ENCODE peak calls at places on chromosomes 11 and 22, in five cellular contexts. O is ACHN; W is stimulated activated CD4-positive, alpha-beta T cell treated with anti-CD3 and anti-CD28 coated beads, TNF-alpha, amount 100 ng/mL, for 1 hour; G is AG08395; V is Ammon's horn. U is an unnamed sample.

GRCh38 chr11:78292109-78292803 is 103.5 kb downstream of the USP35 start:
- DNase-seq in O (no peak), W (no peak), G (no peak), V (no peak), U (no peak)

GRCh38 chr22:49021926-49022815 is 805.5 kb downstream of the BRD1 start:
- DNase-seq in O (no peak), W (no peak), G (no peak), V (no peak), U (no peak)

GRCh38 chr22:46202897-46203589 is 47.0 kb downstream of the CDPF1 start:
- DNase-seq in O (no peak), W (no peak), G (no peak), V (no peak), U (no peak)

GRCh38 chr22:30717331-30717921 is 22.8 kb downstream of the OSBP2 start:
- DNase-seq in O (peak; percentile 23), W (no peak), G (peak; percentile 74), V (no peak), U (no peak)

GRCh38 chr11:47398551-47398950 is 9.8 kb upstream of the SLC39A13 start:
- DNase-seq in O (no peak), W (no peak), G (no peak), V (no peak), U (no peak)

GRCh38 chr22:24033731-24034130 is 22.6 kb downstream of the CABIN1 start:
- DNase-seq in O (no peak), W (no peak), G (no peak), V (no peak), U (no peak)

GRCh38 chr11:80297808-80298460 is 857.1 kb upstream of the TENM4 start:
- DNase-seq in O (peak; percentile 22), W (no peak), G (no peak), V (no peak), U (no peak)

GRCh38 chr11:93902921-93903320 is 52.5 kb upstream of the VSTM5 start:
- DNase-seq in O (no peak), W (no peak), G (no peak), V (no peak), U (no peak)

GRCh38 chr11:32388871-32389770 is 46.2 kb downstream of the WT1 start:
- DNase-seq in O (no peak), W (no peak), G (no peak), V (no peak), U (no peak)

GRCh38 chr11:6900327-6900999 is 8.2 kb upstream of the OR2D2 start:
- DNase-seq in O (no peak), W (no peak), G (no peak), V (no peak), U (no peak)

GRCh38 chr11:119207607-119208006 is 1.5 kb downstream of the CBL start:
- DNase-seq in O (no peak), W (no peak), G (no peak), V (no peak), U (no peak)

GRCh38 chr11:102288745-102289083 is 28.6 kb upstream of the BIRC3 start:
- DNase-seq in O (no peak), W (no peak), G (no peak), V (no peak), U (no peak)

GRCh38 chr11:5726351-5726750 is 9.9 kb upstream of the OR56B1 start:
- DNase-seq in O (no peak), W (no peak), G (no peak), V (no peak), U (no peak)

GRCh38 chr11:31109446-31109845 is 260.1 kb downstream of the DCDC1 start:
- DNase-seq in O (no peak), W (no peak), G (no peak), V (no peak), U (no peak)

GRCh38 chr11:64562723-64563351 is 28.2 kb upstream of the SLC22A12 start:
- DNase-seq in O (no peak), W (no peak), G (no peak), V (no peak), U (no peak)

GRCh38 chr11:22671751-22672150 is 5.3 kb downstream of the GAS2 start:
- DNase-seq in O (no peak), W (no peak), G (no peak), V (no peak), U (no peak)

GRCh38 chr22:24341657-24342056 is 71.0 kb downstream of the SPECC1L start:
- DNase-seq in O (no peak), W (no peak), G (no peak), V (peak; percentile 7), U (peak; percentile 18)

GRCh38 chr22:27625769-27626674 is 175.5 kb downstream of the MN1 start:
- DNase-seq in O (no peak), W (no peak), G (no peak), V (no peak), U (no peak)

GRCh38 chr11:2351701-2352100 is 25.4 kb upstream of the CD81 start:
- DNase-seq in O (no peak), W (no peak), G (no peak), V (no peak), U (no peak)

GRCh38 chr11:68643576-68643975 is 40.8 kb upstream of the GAL start:
- DNase-seq in O (no peak), W (no peak), G (no peak), V (no peak), U (no peak)

GRCh38 chr11:12785901-12786300 is 111.7 kb downstream of the TEAD1 start:
- DNase-seq in O (no peak), W (no peak), G (no peak), V (no peak), U (no peak)

GRCh38 chr22:48428556-48429371 is 1398.9 kb downstream of the BRD1 start:
- DNase-seq in O (no peak), W (no peak), G (peak; percentile 83), V (no peak), U (no peak)

GRCh38 chr11:120391297-120391696 is 55.1 kb downstream of the ARHGEF12 start:
- DNase-seq in O (no peak), W (no peak), G (no peak), V (peak; percentile 82), U (peak; percentile 81)

GRCh38 chr22:21666786-21667185 is 974 bp downstream of the PPIL2 start:
- DNase-seq in O (no peak), W (no peak), G (no peak), V (no peak), U (no peak)

GRCh38 chr11:44709966-44710365 is 16.8 kb upstream of the TSPAN18 start:
- DNase-seq in O (no peak), W (no peak), G (peak; percentile 19), V (peak; percentile 36), U (no peak)